ENCODE peak calls at places on chromosomes 13 and 19, in seven cellular contexts. X is effector CD8-positive, alpha-beta T cell; O is HCEC 1CT; V is NCI-H1048; D is posterior cingulate gyrus; Z is GM10248; T is SHP77. A is an unnamed sample.

GRCh38 chr13:32252812-32253440 is 62.2 kb downstream of the ZAR1L start:
- DNase-seq in O (no peak), Z (no peak), X (no peak), D (no peak), V (no peak), T (no peak), A (no peak)

GRCh38 chr13:28640861-28641599 is 17.9 kb upstream of the POMP start:
- DNase-seq in D (no peak), V (no peak), X (no peak), Z (no peak), T (no peak), O (no peak), A (no peak)

GRCh38 chr13:60514891-60515290 is 117.9 kb downstream of the TDRD3 start:
- DNase-seq in D (no peak), Z (no peak), T (no peak), O (no peak), X (no peak), V (no peak), A (no peak)

GRCh38 chr13:94858856-94859811 is 146.8 kb upstream of the SOX21 start:
- DNase-seq in D (peak; percentile 63), T (peak; percentile 46), X (no peak), Z (no peak), O (no peak), V (no peak), A (peak; percentile 5)

GRCh38 chr19:51034704-51035103 is at the start of gene KLK12:
- DNase-seq in Z (no peak), T (peak; percentile 42), V (no peak), X (no peak), O (no peak), D (no peak), A (no peak)

GRCh38 chr13:30116379-30116778 is 191.0 kb downstream of the KATNAL1 start:
- DNase-seq in Z (no peak), X (no peak), T (no peak), V (no peak), D (no peak), O (no peak), A (no peak)

GRCh38 chr13:93963266-93964131 is 516.0 kb downstream of the DCT start:
- DNase-seq in D (no peak), O (peak; percentile 77), T (peak; percentile 88), Z (no peak), X (no peak), V (no peak), A (no peak)

GRCh38 chr13:86757236-86757978 is 913.8 kb upstream of the SLITRK5 start:
- DNase-seq in X (no peak), V (no peak), Z (no peak), T (no peak), O (no peak), D (no peak), A (peak; percentile 65)

GRCh38 chr13:85512421-85512820 is 286.8 kb downstream of the SLITRK6 start:
- DNase-seq in X (no peak), V (no peak), T (peak; percentile 40), Z (no peak), O (no peak), D (no peak), A (no peak)

GRCh38 chr19:52691737-52692136 is 43.1 kb downstream of the ZNF611 start:
- DNase-seq in T (no peak), X (no peak), D (no peak), O (no peak), V (no peak), Z (no peak), A (no peak)

GRCh38 chr13:71290963-71291937 is 575.8 kb downstream of the DACH1 start:
- DNase-seq in Z (peak; percentile 16), X (peak; percentile 14), V (no peak), T (peak; percentile 77), O (no peak), D (no peak), A (no peak)

A was measured in astrocyte of the cerebellum.